ENCODE peak calls at places on chromosomes 4 and X, in eight cellular contexts. P is SJSA1, M is breast epithelium, R is left ventricle myocardium inferior, S is tibial artery, Q is lower lobe of right lung, J is cardiac muscle cell, K is A549. I is an unnamed sample.

GRCh38 chr4:37601527-37601926 is 84.6 kb downstream of the RELL1 start:
- DNase-seq in P (no peak), M (no peak), R (no peak), S (no peak), Q (peak; percentile 59), J (no peak), K (peak; percentile 9), I (no peak)

GRCh38 chrX:107454302-107454701 is 4.8 kb downstream of the FRMPD3 start:
- DNase-seq in P (no peak), M (no peak), R (no peak), S (no peak), Q (no peak), J (no peak), K (peak; percentile 11), I (no peak)

GRCh38 chrX:15737957-15738685 is at the start of gene CA5B:
- DNase-seq in P (peak; percentile 90), M (peak; percentile 93), R (peak; percentile 90), S (peak; percentile 97), Q (peak; percentile 94), J (peak; percentile 97), K (peak; percentile 97), I (peak; percentile 97)

GRCh38 chr4:7938513-7939376 is 916 bp downstream of the AFAP1 start:
- DNase-seq in P (no peak), M (peak; percentile 52), R (peak; percentile 39), S (peak; percentile 77), Q (peak; percentile 56), J (peak; percentile 68), K (peak; percentile 21), I (peak; percentile 83)

GRCh38 chr4:3807311-3807710 is 41.1 kb downstream of the ADRA2C start:
- DNase-seq in P (no peak), M (no peak), R (no peak), S (no peak), Q (peak; percentile 7), J (no peak), K (no peak), I (no peak)

GRCh38 chrX:10109695-10110094 is 47.1 kb upstream of the CLCN4 start:
- DNase-seq in P (no peak), M (no peak), R (peak; percentile 66), S (no peak), Q (no peak), J (no peak), K (no peak), I (no peak)

GRCh38 chr4:183987987-183988392 is 82.9 kb downstream of the STOX2 start:
- DNase-seq in P (peak; percentile 80), M (peak; percentile 65), R (peak; percentile 58), S (peak; percentile 76), Q (peak; percentile 52), J (peak; percentile 73), K (peak; percentile 95), I (peak; percentile 66)

GRCh38 chrX:10444204-10444603 is 176.2 kb downstream of the MID1 start:
- DNase-seq in P (no peak), M (no peak), R (no peak), S (no peak), Q (no peak), J (no peak), K (peak; percentile 45), I (no peak)

GRCh38 chr4:13112030-13112429 is 372.1 kb downstream of the RAB28 start:
- DNase-seq in P (no peak), M (no peak), R (no peak), S (no peak), Q (no peak), J (no peak), K (no peak), I (no peak)

GRCh38 chrX:54182194-54182863 is 725 bp downstream of the FAM120C start:
- DNase-seq in P (peak; percentile 44), M (peak; percentile 53), R (peak; percentile 55), S (peak; percentile 77), Q (peak; percentile 82), J (peak; percentile 28), K (peak; percentile 66), I (peak; percentile 86)

GRCh38 chr4:148091896-148092295 is 350.3 kb downstream of the NR3C2 start:
- DNase-seq in P (no peak), M (no peak), R (no peak), S (no peak), Q (no peak), J (no peak), K (no peak), I (no peak)

GRCh38 chr4:5776510-5776909 is 65.5 kb downstream of the EVC start:
- DNase-seq in P (no peak), M (no peak), R (no peak), S (no peak), Q (no peak), J (no peak), K (no peak), I (no peak)

GRCh38 chr4:15848191-15848842 is 70.2 kb downstream of the CD38 start:
- DNase-seq in P (no peak), M (no peak), R (no peak), S (no peak), Q (no peak), J (no peak), K (no peak), I (no peak)

GRCh38 chr4:40856836-40857362 is 107.1 kb downstream of the NSUN7 start:
- DNase-seq in P (no peak), M (peak; percentile 53), R (peak; percentile 70), S (peak; percentile 87), Q (peak; percentile 82), J (peak; percentile 87), K (peak; percentile 54), I (peak; percentile 75)

GRCh38 chr4:127162741-127163140 is 470.0 kb upstream of the INTU start:
- DNase-seq in P (no peak), M (no peak), R (no peak), S (no peak), Q (no peak), J (no peak), K (no peak), I (no peak)

GRCh38 chr4:107631568-107631967 is 88.5 kb downstream of the PAPSS1 start:
- DNase-seq in P (no peak), M (no peak), R (no peak), S (no peak), Q (no peak), J (no peak), K (no peak), I (no peak)

GRCh38 chr4:2285665-2286381 is 23.9 kb upstream of the MXD4 start:
- DNase-seq in P (no peak), M (no peak), R (peak; percentile 11), S (peak; percentile 46), Q (peak; percentile 39), J (no peak), K (no peak), I (peak; percentile 31)
- H3K4me1 ChIP-seq in P (no peaks in the 10 kb centered on the region), M (no peaks in the 10 kb centered on the region), R (no peaks in the 10 kb centered on the region), S (no peaks in the 10 kb centered on the region), Q (peaks cover 5% of the 10 kb centered on the region), J (no peaks in the 10 kb centered on the region), K (no peaks in the 10 kb centered on the region), I (no peaks in the 10 kb centered on the region)

DNA sequence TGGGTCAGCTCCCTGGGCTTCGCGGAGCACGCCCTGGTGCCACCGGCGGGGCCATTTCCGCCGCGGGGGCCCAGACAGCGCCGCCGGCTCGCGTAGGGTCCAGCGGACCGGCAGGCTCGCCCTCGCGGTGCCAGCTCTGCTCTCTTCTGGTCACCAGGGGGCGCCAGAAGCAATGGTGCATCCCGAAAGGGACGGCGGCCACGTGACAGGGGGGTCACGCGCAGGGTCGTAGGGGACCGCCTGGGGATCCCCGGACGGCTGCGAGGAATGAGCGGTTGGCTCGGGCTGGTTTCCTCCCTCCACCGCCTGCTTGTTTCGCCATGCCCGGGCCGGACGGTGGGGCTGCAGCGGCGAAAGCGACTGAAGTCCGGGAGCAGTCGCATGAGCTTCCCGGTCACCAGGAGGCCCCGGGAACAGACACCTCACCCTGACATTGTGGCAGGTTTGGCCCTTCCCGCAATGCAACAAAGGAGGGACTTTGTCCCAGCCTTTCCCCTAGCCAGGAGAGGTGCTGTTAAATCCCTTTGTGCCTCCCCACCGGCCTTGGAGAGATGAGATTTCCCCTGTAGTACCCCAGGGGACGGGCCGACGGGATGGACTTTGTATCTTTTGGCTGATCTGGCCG is 15.8 kb downstream of the ZCCHC12 start:
- DNase-seq in P (peak; percentile 45), M (peak; percentile 54), R (peak; percentile 78), S (peak; percentile 78), Q (peak; percentile 84), J (peak; percentile 71), K (peak; percentile 80), I (peak; percentile 84)
- H3K4me3 ChIP-seq in P (no peak overlapping the region), M (peak overlapping the region; percentile 48), R (peak overlapping the region; percentile 68), S (peak overlapping the region; percentile 50), Q (peak overlapping the region; percentile 52), J (peak overlapping the region; percentile 26), K (peak overlapping the region; percentile 68), I (peak overlapping the region; percentile 29)

DNA sequence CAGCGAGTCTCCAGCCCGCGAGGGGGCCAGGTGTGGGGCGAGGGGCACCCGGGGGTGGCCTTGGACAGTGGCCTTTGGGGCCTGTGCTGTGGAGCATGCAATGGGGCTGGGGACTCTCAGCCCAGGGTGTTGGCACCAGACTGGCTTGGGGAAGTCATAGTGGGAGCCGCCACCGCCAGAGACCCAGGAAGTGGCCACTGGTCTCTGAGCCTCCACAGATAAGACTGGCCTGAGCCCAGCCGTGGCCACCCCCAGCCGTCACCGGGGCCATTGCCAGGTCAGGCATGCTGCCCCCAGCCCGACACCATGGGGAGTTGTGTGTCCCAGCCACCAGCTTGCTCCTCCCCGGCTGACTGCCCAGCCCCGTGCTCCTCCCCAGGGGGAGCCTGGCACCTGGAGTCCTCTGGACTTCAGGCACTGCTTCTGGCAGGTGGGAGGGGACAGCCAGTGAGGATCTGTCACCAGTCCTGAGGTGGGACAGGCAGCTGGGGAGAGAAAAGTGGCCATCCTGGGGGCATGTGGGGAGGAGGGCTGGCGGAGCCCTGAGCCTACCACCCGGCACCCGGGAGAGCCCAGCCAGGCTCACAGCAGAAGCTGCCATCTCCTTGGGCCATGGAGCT is 32.5 kb downstream of the TACC3 start:
- DNase-seq in P (no peak), M (no peak), R (no peak), S (no peak), Q (no peak), J (no peak), K (no peak), I (no peak)
- H3K4me1 ChIP-seq in P (no peaks in the 10 kb centered on the region), M (no peaks in the 10 kb centered on the region), R (peaks cover 13% of the 10 kb centered on the region), S (no peaks in the 10 kb centered on the region), Q (peaks cover 21% of the 10 kb centered on the region), J (peaks cover 11% of the 10 kb centered on the region), K (peaks cover 20% of the 10 kb centered on the region), I (peaks cover 13% of the 10 kb centered on the region)

DNA sequence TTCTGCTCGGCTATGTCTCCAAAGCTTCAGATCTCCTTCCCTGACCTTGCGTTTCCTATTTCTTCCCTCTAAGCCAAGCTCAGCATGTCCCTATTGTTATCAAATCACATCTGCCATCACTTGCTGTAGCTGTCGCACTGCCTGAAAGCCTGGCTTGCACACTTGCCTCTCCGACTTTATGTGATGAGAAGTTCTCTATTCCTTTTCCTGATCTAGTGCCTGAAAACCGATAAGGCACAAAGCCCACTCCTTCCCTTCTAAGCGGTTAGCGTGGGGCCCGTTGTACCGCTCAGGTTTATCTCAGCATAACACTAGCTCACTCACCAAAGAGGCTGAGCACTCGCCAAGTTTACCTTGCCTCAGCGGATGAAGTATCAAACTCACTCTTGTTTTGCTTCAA is 816 bp downstream of the NMU start:
- DNase-seq in P (no peak), M (no peak), R (no peak), S (no peak), Q (no peak), J (peak; percentile 12), K (no peak), I (no peak)
- H3K4me3 ChIP-seq in P (no peak overlapping the region), M (peak overlapping the region; percentile 49), R (peak overlapping the region; percentile 62), S (peak overlapping the region; percentile 49), Q (peak overlapping the region; percentile 53), J (peak overlapping the region; percentile 42), K (no peak overlapping the region), I (no peak overlapping the region)

I was measured in left lung.